ENCODE peak calls at places on chromosomes 7 and 10, in four cellular contexts. X is adrenal gland, J is heart left ventricle, B is breast epithelium. P is an unnamed sample.

GRCh38 chr10:114151486-114151885 is 22.5 kb downstream of the CCDC186 start:
- DNase-seq in X (no peak), J (no peak), B (no peak), P (no peak)

GRCh38 chr10:89516149-89516832 is 19.1 kb downstream of the SLC16A12 start:
- DNase-seq in X (peak), J (peak), B (no peak), P (no peak)

GRCh38 chr7:66043681-66044497 is 31.7 kb upstream of the ASL start:
- DNase-seq in X (peak), J (peak), B (peak), P (peak)

GRCh38 chr10:34861293-34862004 is 46.4 kb upstream of the PARD3 start:
- DNase-seq in X (no peak), J (peak), B (no peak), P (no peak)

GRCh38 chr10:6558272-6558671 is 21.8 kb downstream of the PRKCQ start:
- DNase-seq in X (no peak), J (no peak), B (no peak), P (no peak)

GRCh38 chr10:34124522-34125035 is 690.5 kb downstream of the PARD3 start:
- DNase-seq in X (peak), J (no peak), B (no peak), P (no peak)

GRCh38 chr10:78269061-78269460 is 235.4 kb downstream of the RPS24 start:
- DNase-seq in X (no peak), J (no peak), B (no peak), P (no peak)

GRCh38 chr7:90474284-90475210 is 5.1 kb downstream of the PTTG1IP2 start:
- DNase-seq in X (no peak), J (no peak), B (no peak), P (no peak)

GRCh38 chr7:892648-893593 is 16.6 kb downstream of the GET4 start:
- DNase-seq in X (no peak), J (peak), B (no peak), P (no peak)

GRCh38 chr7:32318300-32319018 is 171.7 kb downstream of the LSM5 start:
- DNase-seq in X (no peak), J (peak), B (no peak), P (no peak)

GRCh38 chr7:130877236-130877635 is 143.2 kb upstream of the KLF14 start:
- DNase-seq in X (no peak), J (no peak), B (no peak), P (no peak)

GRCh38 chr10:4850400-4850799 is 24.4 kb downstream of the AKR1E2 start:
- DNase-seq in X (no peak), J (no peak), B (no peak), P (no peak)

GRCh38 chr7:47803846-47804245 is 144.4 kb downstream of the PKD1L1 start:
- DNase-seq in X (no peak), J (no peak), B (no peak), P (no peak)

GRCh38 chr10:61804414-61804813 is 97.1 kb upstream of the ARID5B start:
- DNase-seq in X (no peak), J (no peak), B (no peak), P (no peak)

GRCh38 chr10:60419249-60419648 is 29.6 kb upstream of the ANK3 start:
- DNase-seq in X (no peak), J (no peak), B (no peak), P (no peak)

GRCh38 chr10:70762441-70763177 is 22.6 kb downstream of the TBATA start:
- DNase-seq in X (no peak), J (no peak), B (no peak), P (peak)

GRCh38 chr10:97822261-97822687 is 27.4 kb upstream of the GOLGA7B start:
- DNase-seq in X (peak), J (no peak), B (no peak), P (no peak)

GRCh38 chr7:16923019-16923418 is 41.2 kb upstream of the AGR3 start:
- DNase-seq in X (no peak), J (no peak), B (no peak), P (no peak)

GRCh38 chr10:114239117-114239993 is at the start of gene VWA2:
- DNase-seq in X (no peak), J (peak), B (peak), P (no peak)

GRCh38 chr7:43112941-43113621 is 634 bp downstream of the HECW1 start:
- DNase-seq in X (no peak), J (no peak), B (no peak), P (no peak)
- H3K4me3 ChIP-seq in X (peak), J (peak), B (peak), P (peak)

DNA sequence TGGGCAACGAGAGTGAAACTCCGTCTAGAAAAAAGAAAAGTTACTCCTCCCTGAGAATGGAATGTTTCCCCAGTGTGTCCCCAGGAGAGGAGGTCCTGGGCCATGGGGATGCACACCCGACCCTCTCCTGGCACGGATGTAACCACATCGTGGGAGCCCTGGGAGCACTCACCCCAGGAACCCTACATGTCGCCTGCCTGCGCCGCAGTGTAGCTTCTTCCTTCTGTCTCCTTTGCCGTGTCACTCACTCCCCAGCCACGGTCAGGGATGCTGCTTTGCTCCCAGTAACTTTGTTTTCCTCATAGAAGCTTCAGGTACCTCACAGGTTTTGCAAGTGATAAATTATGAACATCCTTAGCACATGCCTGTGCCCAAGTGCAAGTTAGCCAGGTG is 82.0 kb downstream of the EZH2 start:
- DNase-seq in X (no peak), J (no peak), B (no peak), P (no peak)
- TF ChIP-seq POLR2A in X (no peak), J (no peak), B (no peak), P (no peak)

DNA sequence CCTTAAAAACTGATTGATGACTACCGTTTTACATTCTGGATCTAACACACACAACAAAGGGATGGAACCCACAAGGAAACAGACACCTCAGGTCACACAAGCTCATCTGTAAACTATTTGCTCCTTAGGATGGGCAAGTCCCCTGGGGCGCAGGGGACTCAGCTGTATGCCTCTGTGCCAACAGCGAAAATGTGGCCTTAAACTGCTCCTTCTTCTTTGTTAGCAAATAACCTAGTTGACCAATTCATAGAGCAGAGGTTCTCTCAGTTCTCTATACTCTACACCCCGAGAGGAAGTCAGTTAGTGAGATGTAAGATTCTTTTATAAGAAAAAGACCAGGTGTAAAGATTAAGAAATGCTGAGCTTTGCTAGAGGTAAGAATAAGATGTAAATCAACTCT is 181.9 kb upstream of the PRSS58 start:
- DNase-seq in X (no peak), J (no peak), B (no peak), P (no peak)
- H3K4me3 ChIP-seq in X (no peak), J (no peak), B (no peak), P (no peak)

GRCh38 chr10:53236941-53237340 is 464.4 kb upstream of the MBL2 start:
- DNase-seq in X (no peak), J (no peak), B (no peak), P (no peak)
- TF ChIP-seq POLR2A in X (no peak), J (no peak), B (no peak), P (no peak)

DNA sequence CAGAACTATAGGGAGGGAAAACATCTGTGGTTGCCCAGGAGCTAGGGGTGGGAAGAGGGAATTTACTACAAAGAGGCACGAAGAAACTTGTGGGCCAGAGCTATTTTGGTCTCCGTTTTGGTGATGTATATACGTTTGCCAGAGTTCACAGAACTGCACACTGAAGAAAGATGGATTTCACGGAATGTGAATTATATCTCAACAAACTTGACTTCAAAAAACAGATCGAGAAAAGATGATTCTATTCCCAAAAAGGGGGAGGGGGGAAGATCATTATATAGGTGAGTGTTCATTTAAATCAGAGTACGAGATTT is 337 bp upstream of the AS3MT start:
- DNase-seq in X (no peak), J (no peak), B (no peak), P (no peak)
- H3K4me3 ChIP-seq in X (peak), J (peak), B (peak), P (peak)

DNA sequence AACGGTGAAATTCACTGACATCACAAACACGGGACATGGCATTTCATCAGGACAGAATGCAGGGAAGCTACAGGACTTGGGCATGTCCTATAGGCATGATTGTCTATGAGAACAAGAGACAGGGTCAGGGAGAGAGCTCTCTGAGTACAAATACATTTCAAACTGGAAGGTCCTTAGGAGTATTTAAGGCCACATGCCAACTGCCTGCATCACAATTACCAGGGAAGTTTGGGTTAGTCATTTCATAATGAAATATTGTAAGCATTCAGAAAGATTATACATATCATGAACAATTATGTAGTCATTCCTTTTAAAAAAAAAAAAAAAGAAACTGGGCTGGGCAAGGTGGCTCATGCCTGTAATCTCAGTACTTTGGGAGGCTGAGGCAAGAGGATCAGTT is 71.3 kb downstream of the CREB3L2 start:
- DNase-seq in X (no peak), J (no peak), B (no peak), P (no peak)
- TF ChIP-seq POLR2A in X (no peak), J (no peak), B (no peak), P (no peak)

DNA sequence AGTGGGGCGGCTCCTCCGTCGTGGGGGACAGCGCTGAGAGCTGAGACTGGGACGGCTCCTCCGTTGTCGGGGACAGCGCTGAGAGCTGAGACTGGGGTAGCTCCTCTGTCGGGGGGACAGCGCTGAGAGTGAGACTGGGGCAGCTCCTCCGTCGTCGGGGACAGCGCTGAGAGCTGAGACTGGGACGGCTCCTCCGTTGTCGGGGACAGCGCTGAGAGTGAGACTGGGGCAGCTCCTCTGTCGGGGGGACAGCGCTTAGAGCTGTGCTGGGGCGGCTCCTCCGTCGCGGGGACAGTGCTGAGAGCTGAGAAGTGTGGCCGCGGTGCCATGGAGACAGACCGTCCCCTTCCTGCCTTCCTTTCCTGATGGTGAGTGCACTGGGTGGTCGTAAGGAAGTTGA is 136.4 kb downstream of the DYNC2I1 start:
- DNase-seq in X (no peak), J (no peak), B (no peak), P (no peak)
- H3K4me3 ChIP-seq in X (no peak), J (no peak), B (no peak), P (no peak)

GRCh38 chr10:93435621-93436385 is 46.3 kb downstream of the MYOF start:
- DNase-seq in X (no peak), J (no peak), B (no peak), P (no peak)
- TF ChIP-seq POLR2A in X (no peak), J (no peak), B (no peak), P (no peak)

GRCh38 chr7:30020535-30020934 is 6.0 kb downstream of the FKBP14 start:
- DNase-seq in X (no peak), J (no peak), B (no peak), P (no peak)

GRCh38 chr7:30026229-30027064 is at the start of gene FKBP14:
- DNase-seq in X (peak), J (peak), B (peak), P (peak)

GRCh38 chr7:30019960-30020359 is 6.5 kb downstream of the FKBP14 start:
- DNase-seq in X (no peak), J (no peak), B (no peak), P (no peak)

GRCh38 chr7:30023524-30023923 is 3.0 kb downstream of the FKBP14 start:
- DNase-seq in X (no peak), J (no peak), B (no peak), P (no peak)

GRCh38 chr7:30022991-30023390 is 3.5 kb downstream of the FKBP14 start:
- DNase-seq in X (no peak), J (no peak), B (no peak), P (no peak)
- H3K4me3 ChIP-seq in X (no peak), J (no peak), B (no peak), P (no peak)